ENCODE peak calls at places on chromosomes 3 and 15, in seven cellular contexts. N is WERI-Rb-1, H is AG10803, Z is fibroblast of pulmonary artery, I is kidney epithelial cell, J is HCT116, C is AG09309. E is an unnamed sample.

GRCh38 chr3:186165331-186165730 is 56.4 kb upstream of the ETV5 start:
- DNase-seq in N (no peak), H (no peak), Z (no peak), I (no peak), J (no peak), C (no peak), E (no peak)

GRCh38 chr15:72796515-72797337 is 13.2 kb upstream of the ADPGK start:
- DNase-seq in N (peak), H (peak), Z (peak), I (no peak), J (peak), C (no peak), E (peak)

GRCh38 chr15:46091860-46092450 is 457.1 kb downstream of the SQOR start:
- DNase-seq in N (peak), H (peak), Z (peak), I (no peak), J (peak), C (no peak), E (no peak)

GRCh38 chr3:125042725-125043406 is 12.9 kb downstream of the HEG1 start:
- DNase-seq in N (no peak), H (peak), Z (peak), I (no peak), J (no peak), C (no peak), E (no peak)

GRCh38 chr3:141071681-141072260 is 20.6 kb downstream of the SPSB4 start:
- DNase-seq in N (no peak), H (peak), Z (no peak), I (no peak), J (no peak), C (no peak), E (no peak)

GRCh38 chr15:89630260-89630659 is 25.0 kb downstream of the KIF7 start:
- DNase-seq in N (no peak), H (no peak), Z (no peak), I (no peak), J (no peak), C (no peak), E (no peak)

GRCh38 chr3:169914321-169914720 is 2.9 kb downstream of the SAMD7 start:
- DNase-seq in N (no peak), H (peak), Z (peak), I (peak), J (no peak), C (peak), E (no peak)

GRCh38 chr3:141279074-141279945 is 47.7 kb downstream of the PXYLP1 start:
- DNase-seq in N (no peak), H (no peak), Z (peak), I (no peak), J (no peak), C (no peak), E (no peak)

GRCh38 chr3:189985938-189986337 is 134.8 kb downstream of the P3H2 start:
- DNase-seq in N (no peak), H (no peak), Z (no peak), I (no peak), J (no peak), C (no peak), E (no peak)

GRCh38 chr3:71369733-71370391 is 213.7 kb downstream of the FOXP1 start:
- DNase-seq in N (no peak), H (peak), Z (peak), I (no peak), J (no peak), C (peak), E (no peak)

GRCh38 chr15:98570119-98570518 is 78.2 kb upstream of the IGF1R start:
- DNase-seq in N (no peak), H (no peak), Z (no peak), I (no peak), J (no peak), C (no peak), E (no peak)
- H3K4me3 ChIP-seq in N (no peak), H (no peak), Z (no peak), I (no peak), J (no peak), C (no peak), E (no peak)

DNA sequence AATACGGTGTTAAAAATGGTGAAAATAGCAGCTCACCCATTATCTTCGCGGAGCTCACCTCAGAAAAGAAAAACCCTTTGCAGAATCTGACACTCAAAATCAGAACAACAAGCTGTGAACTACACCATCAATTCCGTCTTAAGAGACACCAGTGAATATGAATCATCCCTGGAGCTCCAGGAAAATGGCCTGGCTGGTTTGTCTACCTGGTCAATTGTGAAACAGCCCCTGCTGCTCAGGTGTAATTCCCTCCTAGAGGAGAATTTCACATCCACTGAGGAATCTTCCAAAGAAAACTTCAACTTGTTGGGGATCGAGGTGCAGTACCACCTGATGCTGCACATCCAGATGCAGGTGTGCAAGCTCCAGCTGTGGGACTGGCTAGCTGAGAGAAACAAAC is 3.0 kb upstream of the XRN1 start:
- DNase-seq in N (no peak), H (no peak), Z (no peak), I (no peak), J (no peak), C (no peak), E (no peak)
- H3K4me3 ChIP-seq in N (no peak), H (no peak), Z (no peak), I (no peak), J (no peak), C (no peak), E (no peak)

DNA sequence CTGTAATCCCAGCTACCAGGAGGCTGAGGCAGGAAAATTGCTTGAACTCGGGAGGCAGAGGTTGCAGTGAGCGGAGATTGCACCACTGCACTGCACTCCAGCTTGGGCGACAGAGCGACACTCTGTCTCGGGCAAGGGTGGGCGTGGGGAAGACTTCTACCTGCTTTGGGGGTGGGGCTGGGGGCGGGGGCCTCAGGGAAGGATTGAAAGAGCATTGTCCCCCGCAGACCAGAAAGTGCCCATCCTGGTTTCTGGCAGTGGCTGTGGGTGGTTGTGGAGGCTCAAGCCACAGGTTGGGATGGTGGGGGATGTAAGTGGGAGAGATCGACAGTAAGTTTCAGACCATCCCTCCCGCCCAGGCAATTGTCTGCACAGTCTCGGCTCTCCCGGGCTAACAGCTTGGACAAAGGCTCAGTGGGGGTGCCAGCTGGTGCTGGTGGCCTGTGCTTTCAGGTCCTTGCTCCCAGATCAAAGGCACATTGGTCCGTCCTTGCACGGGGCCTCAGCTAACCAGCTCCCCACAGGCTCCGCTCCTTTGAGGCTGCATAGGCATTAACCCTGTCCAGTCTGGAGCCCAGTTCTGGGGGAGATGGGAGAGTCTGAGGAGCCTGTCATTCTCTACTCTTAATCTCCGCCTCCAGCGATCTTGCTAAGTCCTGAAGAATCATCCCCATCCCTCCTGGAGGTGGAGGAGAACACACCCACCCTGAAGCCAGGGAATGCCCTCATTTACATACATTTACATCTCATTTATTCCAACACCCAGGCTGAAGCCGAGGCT is 8.6 kb downstream of the SCN5A start:
- DNase-seq in N (peak), H (no peak), Z (no peak), I (no peak), J (no peak), C (no peak), E (peak)
- H3K4me3 ChIP-seq in N (no peak), H (no peak), Z (no peak), I (no peak), J (no peak), C (no peak), E (no peak)

GRCh38 chr3:32105291-32106131 is 909 bp upstream of the GPD1L start:
- DNase-seq in N (no peak), H (peak), Z (peak), I (no peak), J (no peak), C (no peak), E (no peak)
- H3K4me3 ChIP-seq in N (no peak), H (peak), Z (no peak), I (no peak), J (peak), C (no peak), E (no peak)

GRCh38 chr3:14616606-14617507 is 34.7 kb upstream of the CCDC174 start:
- DNase-seq in N (no peak), H (no peak), Z (no peak), I (no peak), J (no peak), C (no peak), E (no peak)
- H3K4me3 ChIP-seq in N (no peak), H (no peak), Z (no peak), I (no peak), J (no peak), C (no peak), E (no peak)

GRCh38 chr3:14283092-14283820 is 104.6 kb downstream of the LSM3 start:
- DNase-seq in N (no peak), H (no peak), Z (no peak), I (no peak), J (no peak), C (no peak), E (peak)

GRCh38 chr3:14281053-14281452 is 102.4 kb downstream of the LSM3 start:
- DNase-seq in N (no peak), H (no peak), Z (no peak), I (no peak), J (no peak), C (no peak), E (no peak)

GRCh38 chr3:14283821-14284438 is 105.3 kb downstream of the LSM3 start:
- DNase-seq in N (no peak), H (peak), Z (no peak), I (no peak), J (no peak), C (peak), E (peak)

GRCh38 chr3:14282001-14282705 is 103.5 kb downstream of the LSM3 start:
- DNase-seq in N (no peak), H (no peak), Z (no peak), I (no peak), J (no peak), C (no peak), E (peak)

DNA sequence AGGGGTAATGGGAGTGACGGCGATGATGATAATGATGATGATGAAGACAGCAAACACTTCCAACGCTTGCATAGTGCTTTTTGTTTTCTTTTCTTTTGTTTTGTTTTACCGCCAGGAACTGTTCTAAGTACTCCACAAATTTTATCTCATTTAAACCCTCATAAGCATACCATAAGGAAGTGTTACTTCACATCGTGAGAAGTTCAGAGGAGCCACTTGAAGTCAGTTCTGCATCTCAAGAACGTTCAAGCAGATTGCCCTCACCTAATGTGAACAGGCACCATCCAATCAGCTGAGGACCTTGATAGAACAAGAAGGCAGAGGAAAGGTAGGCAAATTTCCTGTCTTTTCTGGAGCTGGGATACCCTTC is 104.1 kb downstream of the LSM3 start:
- DNase-seq in N (no peak), H (no peak), Z (no peak), I (no peak), J (no peak), C (no peak), E (no peak)
- H3K4me3 ChIP-seq in N (no peak), H (no peak), Z (no peak), I (no peak), J (no peak), C (no peak), E (no peak)

DNA sequence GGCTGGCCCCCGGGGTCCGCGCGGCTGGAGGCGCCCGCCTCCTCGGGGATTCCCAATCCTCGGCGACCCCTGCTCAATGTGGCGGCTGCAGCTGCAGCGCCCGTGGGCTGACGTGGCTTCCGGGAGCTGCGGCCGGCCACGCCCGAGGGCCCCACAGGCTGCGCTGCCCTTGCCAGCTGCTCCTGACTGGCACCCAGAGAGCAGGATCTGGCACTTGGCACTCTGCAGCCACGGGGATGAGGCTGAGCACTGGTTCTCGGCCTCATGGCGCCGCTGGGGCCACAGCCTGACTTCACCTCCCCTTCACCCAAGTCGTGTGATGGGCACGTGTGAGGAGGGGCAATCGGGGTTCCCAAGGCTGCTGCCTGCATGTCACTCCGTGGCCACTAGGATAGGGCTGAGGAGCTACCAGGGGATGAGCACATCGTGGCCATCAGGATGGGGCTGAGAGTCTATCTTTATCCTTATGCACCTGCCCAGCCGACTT is 267.8 kb upstream of the FRG2C start:
- DNase-seq in N (no peak), H (no peak), Z (no peak), I (no peak), J (no peak), C (no peak), E (no peak)
- H3K4me3 ChIP-seq in N (no peak), H (peak), Z (no peak), I (peak), J (no peak), C (no peak), E (peak)

DNA sequence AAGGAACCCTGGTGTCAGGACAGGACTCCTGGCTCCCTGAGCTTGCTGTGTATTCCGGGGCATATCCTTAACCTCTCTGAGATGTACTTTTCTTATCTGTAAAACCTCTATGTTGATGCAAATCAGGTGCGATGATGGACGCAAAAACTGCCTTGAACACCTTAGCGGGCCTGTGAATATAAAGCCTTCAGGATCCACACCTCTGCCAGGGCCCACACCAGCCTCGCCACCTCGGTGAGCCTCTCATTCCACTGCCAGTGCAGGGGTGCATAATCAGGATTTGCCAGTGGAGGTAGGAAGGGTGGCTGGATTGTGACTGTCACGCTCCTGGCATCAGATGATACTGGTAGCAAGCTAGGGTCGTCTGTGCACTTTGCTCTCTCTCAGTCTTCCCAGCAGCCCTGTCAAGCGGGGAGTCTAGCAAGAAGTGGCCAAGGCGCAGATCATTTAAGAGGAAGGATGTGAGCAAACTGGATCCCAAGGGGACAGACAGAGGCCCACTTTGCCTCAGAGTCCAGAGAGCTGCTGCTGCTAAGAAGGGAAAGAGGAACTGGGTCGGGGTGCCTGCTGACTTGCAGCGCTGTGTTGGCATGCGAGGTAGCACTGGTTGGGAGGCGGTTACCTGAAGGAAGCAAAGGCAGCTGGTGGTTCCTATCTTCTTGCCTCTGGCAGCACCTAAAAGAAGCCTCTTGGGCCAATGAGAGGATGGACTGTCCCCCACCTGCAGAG is 27.9 kb downstream of the SMAD3 start:
- DNase-seq in N (no peak), H (no peak), Z (no peak), I (no peak), J (no peak), C (no peak), E (peak)
- H3K4me3 ChIP-seq in N (no peak), H (no peak), Z (no peak), I (no peak), J (no peak), C (no peak), E (no peak)

E was measured in spleen.